ENCODE peak calls at places on chromosomes 11 and 22, in four cellular contexts. One of them, this sample, is unnamed.

GRCh38 chr11:120344302-120345004 is 8.2 kb downstream of the ARHGEF12 start:
- DNase-seq in kidney tubule cell: peak
- DNase-seq in AG08396: no peak
- DNase-seq in NCI-H1436: no peak
- DNase-seq in this sample: peak

GRCh38 chr11:65316979-65317786 is 2.5 kb downstream of the CDC42EP2 start:
- DNase-seq in kidney tubule cell: peak
- DNase-seq in NCI-H1436: no peak
- DNase-seq in AG08396: peak
- DNase-seq in this sample: peak

GRCh38 chr11:118314985-118315384 is 10.5 kb downstream of the CD3E start:
- DNase-seq in NCI-H1436: no peak
- DNase-seq in AG08396: no peak
- DNase-seq in kidney tubule cell: peak
- DNase-seq in this sample: no peak

GRCh38 chr22:20080776-20081654 is 974 bp downstream of the DGCR8 start:
- DNase-seq in NCI-H1436: peak
- DNase-seq in AG08396: peak
- DNase-seq in kidney tubule cell: peak
- DNase-seq in this sample: peak

GRCh38 chr11:86722041-86722440 is 49.6 kb upstream of the ME3 start:
- DNase-seq in kidney tubule cell: peak
- DNase-seq in AG08396: peak
- DNase-seq in NCI-H1436: no peak
- DNase-seq in this sample: peak

GRCh38 chr11:75532200-75532972 is 6.6 kb upstream of the GDPD5 start:
- DNase-seq in AG08396: peak
- DNase-seq in kidney tubule cell: peak
- DNase-seq in NCI-H1436: peak
- DNase-seq in this sample: peak

GRCh38 chr11:116975661-116976060 is 122.6 kb downstream of the SIK3 start:
- DNase-seq in NCI-H1436: no peak
- DNase-seq in kidney tubule cell: no peak
- DNase-seq in AG08396: no peak
- DNase-seq in this sample: no peak

GRCh38 chr22:31148953-31149627 is 8.8 kb upstream of the PLA2G3 start:
- DNase-seq in NCI-H1436: peak
- DNase-seq in AG08396: peak
- DNase-seq in kidney tubule cell: peak
- DNase-seq in this sample: peak

GRCh38 chr11:115409691-115410220 is 94.5 kb downstream of the CADM1 start:
- DNase-seq in AG08396: no peak
- DNase-seq in NCI-H1436: peak
- DNase-seq in kidney tubule cell: no peak
- DNase-seq in this sample: no peak

GRCh38 chr11:77142091-77142975 is 14.3 kb downstream of the MYO7A start:
- DNase-seq in NCI-H1436: no peak
- DNase-seq in AG08396: no peak
- DNase-seq in kidney tubule cell: no peak
- DNase-seq in this sample: no peak